ENCODE peak calls at places on chromosomes 6 and 20, in four cellular contexts. Q, P, L and O are unnamed samples.

GRCh38 chr20:10369723-10370090 is 64.3 kb downstream of the MKKS start:
- DNase-seq in Q (no peak), P (peak; percentile 24), L (no peak), O (no peak)

GRCh38 chr6:134537146-134537555 is 219.2 kb upstream of the SGK1 start:
- DNase-seq in Q (no peak), P (no peak), L (no peak), O (peak; percentile 96)

GRCh38 chr6:21733311-21733710 is 139.8 kb downstream of the SOX4 start:
- DNase-seq in Q (no peak), P (no peak), L (no peak), O (no peak)

GRCh38 chr6:140050232-140050995 is 676.0 kb upstream of the CITED2 start:
- DNase-seq in Q (no peak), P (no peak), L (no peak), O (peak; percentile 76)

GRCh38 chr20:844473-845225 is 11.1 kb downstream of the FAM110A start:
- DNase-seq in Q (peak; percentile 99), P (peak; percentile 96), L (peak; percentile 95), O (peak; percentile 95)

GRCh38 chr20:33130553-33130952 is 37.4 kb upstream of the BPIFA2 start:
- DNase-seq in Q (no peak), P (no peak), L (no peak), O (peak; percentile 92)

GRCh38 chr6:33160728-33161323 is 31.4 kb downstream of the COL11A2 start:
- DNase-seq in Q (no peak), P (peak; percentile 87), L (peak; percentile 75), O (peak; percentile 92)

GRCh38 chr6:106446287-106446885 is 85.9 kb downstream of the CRYBG1 start:
- DNase-seq in Q (no peak), P (no peak), L (no peak), O (peak; percentile 41)

GRCh38 chr20:1471242-1471641 is 4.6 kb upstream of the NSFL1C start:
- DNase-seq in Q (no peak), P (no peak), L (no peak), O (no peak)

GRCh38 chr6:139007428-139007827 is 19.4 kb upstream of the REPS1 start:
- DNase-seq in Q (no peak), P (no peak), L (no peak), O (no peak)

GRCh38 chr6:18219611-18220010 is 44.7 kb downstream of the DEK start:
- DNase-seq in Q (no peak), P (no peak), L (no peak), O (no peak)

GRCh38 chr6:87444362-87444761 is 28.4 kb upstream of the SLC35A1 start:
- DNase-seq in Q (no peak), P (no peak), L (peak; percentile 53), O (no peak)

GRCh38 chr6:16244869-16245451 is 6.6 kb downstream of the GMPR start:
- DNase-seq in Q (no peak), P (no peak), L (no peak), O (no peak)

GRCh38 chr6:30887901-30888300 is 3.6 kb downstream of the DDR1 start:
- DNase-seq in Q (no peak), P (no peak), L (no peak), O (peak; percentile 67)

GRCh38 chr6:44297063-44298038 is 15.8 kb downstream of the AARS2 start:
- DNase-seq in Q (peak; percentile 85), P (peak; percentile 32), L (peak; percentile 56), O (peak; percentile 65)

GRCh38 chr6:170542031-170542719 is 10.9 kb downstream of the PSMB1 start:
- DNase-seq in Q (no peak), P (no peak), L (no peak), O (peak; percentile 16)

GRCh38 chr20:57888591-57888990 is 178.8 kb upstream of the PMEPA1 start:
- DNase-seq in Q (no peak), P (no peak), L (no peak), O (no peak)

GRCh38 chr6:3309391-3310050 is 50.8 kb downstream of the PSMG4 start:
- DNase-seq in Q (peak; percentile 62), P (no peak), L (no peak), O (no peak)

GRCh38 chr6:159992366-159992765 is 23.5 kb downstream of the IGF2R start:
- DNase-seq in Q (no peak), P (no peak), L (no peak), O (no peak)
- H3K9me3 ChIP-seq in Q (peaks cover 9% of the 10 kb centered on the region), P (no peaks in the 10 kb centered on the region), L (no peaks in the 10 kb centered on the region), O (no peaks in the 10 kb centered on the region)

GRCh38 chr20:60754866-60755265 is 497.2 kb upstream of the CDH4 start:
- DNase-seq in Q (no peak), P (no peak), L (no peak), O (no peak)

GRCh38 chr20:60751826-60752225 is 500.2 kb upstream of the CDH4 start:
- DNase-seq in Q (no peak), P (no peak), L (no peak), O (no peak)

GRCh38 chr20:60750909-60751308 is 501.2 kb upstream of the CDH4 start:
- DNase-seq in Q (no peak), P (no peak), L (no peak), O (no peak)

GRCh38 chr20:60749804-60750602 is 502.1 kb upstream of the CDH4 start:
- DNase-seq in Q (no peak), P (no peak), L (peak; percentile 76), O (peak; percentile 16)

GRCh38 chr20:60752741-60753420 is 499.2 kb upstream of the CDH4 start:
- DNase-seq in Q (no peak), P (no peak), L (no peak), O (no peak)
- H3K9me3 ChIP-seq in Q (no peaks in the 10 kb centered on the region), P (no peaks in the 10 kb centered on the region), L (no peaks in the 10 kb centered on the region), O (no peaks in the 10 kb centered on the region)

DNA sequence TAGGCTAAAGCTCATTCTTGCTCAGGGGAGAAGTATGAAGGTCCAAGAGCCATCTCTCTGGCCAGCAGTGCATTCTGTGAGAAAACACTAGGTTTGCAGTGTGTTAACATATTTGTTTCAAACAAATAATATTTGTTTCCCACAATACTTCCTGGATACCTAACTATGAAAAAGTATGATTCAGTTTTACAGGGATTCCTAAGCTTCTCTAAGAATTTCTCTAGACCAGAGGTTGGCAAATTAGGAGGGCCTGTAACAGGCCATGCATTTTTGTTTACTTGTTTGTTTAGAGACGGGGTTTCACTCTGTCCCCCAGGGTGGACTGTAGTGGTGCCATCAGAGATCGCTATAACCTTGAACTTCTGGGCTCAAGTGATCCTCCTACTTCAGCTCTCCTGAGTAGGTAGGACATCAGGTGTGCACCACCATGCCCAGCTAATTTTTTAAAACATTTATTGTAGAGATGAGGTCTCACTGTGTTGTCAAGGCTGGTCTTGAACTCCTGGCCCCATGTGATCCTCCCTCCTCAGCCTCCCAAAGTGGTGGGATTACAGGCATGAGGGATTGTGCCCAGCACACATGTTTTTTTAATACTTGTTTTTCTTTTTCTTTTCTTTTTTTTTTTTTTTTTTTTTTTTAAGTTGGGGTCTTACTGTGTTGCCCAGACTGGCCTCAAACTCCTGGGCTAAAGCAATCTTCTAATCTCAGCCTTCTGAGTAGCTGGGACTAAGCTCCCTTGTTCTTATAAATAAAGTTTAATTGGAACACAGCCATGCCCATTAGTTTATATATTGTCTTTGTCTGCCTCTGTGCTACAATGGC is 71.7 kb downstream of the ADGRG6 start:
- DNase-seq in Q (no peak), P (no peak), L (no peak), O (peak; percentile 26)
- H3K9me3 ChIP-seq in Q (no peaks in the 10 kb centered on the region), P (no peaks in the 10 kb centered on the region), L (no peaks in the 10 kb centered on the region), O (no peaks in the 10 kb centered on the region)

GRCh38 chr6:101069191-101069795 is 188.2 kb upstream of the ASCC3 start:
- DNase-seq in Q (no peak), P (no peak), L (no peak), O (peak; percentile 1)

GRCh38 chr6:101070044-101070608 is 189.0 kb upstream of the ASCC3 start:
- DNase-seq in Q (peak; percentile 71), P (no peak), L (no peak), O (no peak)

DNA sequence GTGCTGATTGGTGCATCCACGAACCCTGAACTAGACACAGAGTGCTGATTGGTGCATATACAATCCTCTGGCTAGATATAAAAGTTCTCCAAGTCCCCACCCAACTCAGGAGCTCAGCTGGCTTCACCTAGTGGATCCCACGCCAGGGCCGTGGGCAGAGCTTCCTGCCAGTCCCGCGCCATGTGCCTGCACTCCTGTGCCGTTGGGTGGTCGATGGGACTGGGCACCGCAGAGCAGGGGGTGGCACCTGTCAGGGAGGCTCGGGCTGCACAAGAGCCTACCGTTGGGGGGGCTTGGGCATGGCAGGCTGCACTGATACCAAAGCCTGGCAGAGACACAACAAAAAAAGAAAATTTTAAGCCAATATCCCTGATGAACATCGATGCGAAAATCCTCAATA is 185.4 kb upstream of the ASCC3 start:
- DNase-seq in Q (no peak), P (no peak), L (no peak), O (no peak)
- H3K9me3 ChIP-seq in Q (peaks cover 35% of the 10 kb centered on the region), P (no peaks in the 10 kb centered on the region), L (no peaks in the 10 kb centered on the region), O (no peaks in the 10 kb centered on the region)

GRCh38 chr20:62010551-62011402 is 54.9 kb downstream of the TAF4 start:
- DNase-seq in Q (no peak), P (peak; percentile 55), L (peak; percentile 61), O (peak; percentile 76)

GRCh38 chr20:62009322-62009721 is 56.4 kb downstream of the TAF4 start:
- DNase-seq in Q (no peak), P (no peak), L (no peak), O (no peak)

GRCh38 chr20:62007127-62007647 is 58.5 kb downstream of the TAF4 start:
- DNase-seq in Q (no peak), P (no peak), L (no peak), O (no peak)

GRCh38 chr20:62009869-62010445 is 55.7 kb downstream of the TAF4 start:
- DNase-seq in Q (no peak), P (no peak), L (no peak), O (no peak)

DNA sequence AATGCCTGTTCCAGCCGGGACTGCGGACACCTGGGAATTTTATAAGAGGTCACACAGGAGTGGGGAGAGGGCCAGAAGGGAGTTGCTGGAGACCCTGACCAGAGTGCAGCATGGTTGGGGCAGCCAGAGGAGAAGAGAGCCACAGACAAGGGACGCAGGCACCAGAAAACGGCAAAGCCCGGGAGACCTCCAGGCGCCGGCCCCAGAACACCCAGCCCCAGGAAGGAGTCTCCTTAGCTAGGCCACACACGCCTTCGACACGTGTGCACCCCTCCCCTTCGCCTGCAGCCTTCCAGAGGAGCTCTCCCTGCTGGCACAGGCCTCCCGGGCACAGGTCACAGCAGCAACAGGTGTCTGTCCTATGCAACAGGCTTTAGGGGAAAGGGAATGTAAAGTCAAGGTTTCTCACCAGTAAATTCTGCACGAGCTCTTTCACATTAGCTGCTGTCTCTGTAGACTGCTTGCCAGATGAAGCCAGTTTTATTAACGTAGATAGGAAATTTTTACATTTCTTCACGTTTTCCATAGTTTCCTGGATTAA is 57.0 kb downstream of the TAF4 start:
- DNase-seq in Q (no peak), P (no peak), L (no peak), O (no peak)
- H3K9me3 ChIP-seq in Q (no peaks in the 10 kb centered on the region), P (no peaks in the 10 kb centered on the region), L (no peaks in the 10 kb centered on the region), O (no peaks in the 10 kb centered on the region)

DNA sequence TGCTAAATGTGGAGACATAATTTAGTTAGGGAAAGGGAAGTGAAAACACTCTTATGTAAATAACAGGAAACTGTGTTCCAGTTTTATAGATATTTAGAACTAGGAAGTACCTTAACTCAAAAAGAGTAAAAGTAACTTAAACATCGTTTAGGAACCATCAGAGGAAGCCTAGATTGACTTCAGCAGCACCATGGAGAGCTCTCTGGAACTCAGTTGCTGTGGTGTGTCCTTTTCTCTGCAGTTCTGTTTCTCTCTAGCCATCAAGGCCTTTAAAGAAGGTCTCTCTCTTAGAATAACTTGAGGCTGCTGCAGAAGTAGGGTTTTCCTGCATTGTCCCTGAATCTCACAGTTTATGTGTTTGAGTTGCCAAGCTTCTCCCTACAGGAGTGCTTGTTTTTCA is 26.9 kb downstream of the CLVS2 start:
- DNase-seq in Q (no peak), P (no peak), L (peak; percentile 28), O (no peak)
- H3K9me3 ChIP-seq in Q (no peaks in the 10 kb centered on the region), P (no peaks in the 10 kb centered on the region), L (no peaks in the 10 kb centered on the region), O (no peaks in the 10 kb centered on the region)

GRCh38 chr6:27448456-27448855 is 24.4 kb downstream of the ZNF184 start:
- DNase-seq in Q (no peak), P (no peak), L (no peak), O (no peak)

GRCh38 chr6:27452496-27452897 is 20.4 kb downstream of the ZNF184 start:
- DNase-seq in Q (no peak), P (no peak), L (no peak), O (peak; percentile 14)

GRCh38 chr6:27451660-27452390 is 21.1 kb downstream of the ZNF184 start:
- DNase-seq in Q (no peak), P (no peak), L (no peak), O (no peak)
- H3K9me3 ChIP-seq in Q (peaks cover 100% of the 10 kb centered on the region), P (peaks cover 33% of the 10 kb centered on the region), L (peaks cover 82% of the 10 kb centered on the region), O (peaks cover 10% of the 10 kb centered on the region)